ENCODE peak calls at places on chromosomes 2 and 18, in eight cellular contexts. One of them, this sample, is unnamed.

GRCh38 chr2:191790737-191791136 is 56.2 kb downstream of the CAVIN2 start:
- DNase-seq in SK-N-SH: no peak
- DNase-seq in PC-3: no peak
- DNase-seq in GM23248: no peak
- DNase-seq in hepatocyte: no peak
- DNase-seq in GM23338: no peak
- DNase-seq in neural progenitor cell: no peak
- DNase-seq in OCI-LY7: no peak
- DNase-seq in this sample: no peak

GRCh38 chr2:174711206-174711605 is 53.1 kb downstream of the CHRNA1 start:
- DNase-seq in neural progenitor cell: no peak
- DNase-seq in hepatocyte: no peak
- DNase-seq in GM23248: peak
- DNase-seq in OCI-LY7: no peak
- DNase-seq in PC-3: no peak
- DNase-seq in SK-N-SH: peak
- DNase-seq in GM23338: no peak
- DNase-seq in this sample: no peak

GRCh38 chr2:149456285-149456684 is 125.9 kb downstream of the LYPD6 start:
- DNase-seq in OCI-LY7: no peak
- DNase-seq in GM23338: peak
- DNase-seq in PC-3: peak
- DNase-seq in neural progenitor cell: no peak
- DNase-seq in GM23248: no peak
- DNase-seq in hepatocyte: no peak
- DNase-seq in SK-N-SH: no peak
- DNase-seq in this sample: no peak

GRCh38 chr18:11042247-11042646 is 107.1 kb downstream of the PIEZO2 start:
- DNase-seq in GM23248: no peak
- DNase-seq in OCI-LY7: no peak
- DNase-seq in GM23338: no peak
- DNase-seq in SK-N-SH: no peak
- DNase-seq in hepatocyte: no peak
- DNase-seq in PC-3: no peak
- DNase-seq in neural progenitor cell: no peak
- DNase-seq in this sample: no peak

GRCh38 chr2:43011142-43011491 is 215.3 kb downstream of the ZFP36L2 start:
- DNase-seq in GM23338: no peak
- DNase-seq in GM23248: no peak
- DNase-seq in neural progenitor cell: no peak
- DNase-seq in OCI-LY7: no peak
- DNase-seq in hepatocyte: no peak
- DNase-seq in PC-3: no peak
- DNase-seq in SK-N-SH: no peak
- DNase-seq in this sample: no peak

GRCh38 chr2:168469281-168469988 is 13.4 kb downstream of the CERS6 start:
- DNase-seq in OCI-LY7: peak
- DNase-seq in GM23248: no peak
- DNase-seq in GM23338: no peak
- DNase-seq in PC-3: no peak
- DNase-seq in hepatocyte: no peak
- DNase-seq in neural progenitor cell: no peak
- DNase-seq in SK-N-SH: no peak
- DNase-seq in this sample: peak

GRCh38 chr18:34970106-34970505 is 71.1 kb upstream of the MAPRE2 start:
- DNase-seq in neural progenitor cell: no peak
- DNase-seq in PC-3: no peak
- DNase-seq in GM23248: peak
- DNase-seq in SK-N-SH: no peak
- DNase-seq in hepatocyte: no peak
- DNase-seq in GM23338: no peak
- DNase-seq in OCI-LY7: no peak
- DNase-seq in this sample: no peak

GRCh38 chr2:215765729-215766360 is 247.5 kb downstream of the MREG start:
- DNase-seq in neural progenitor cell: no peak
- DNase-seq in OCI-LY7: no peak
- DNase-seq in hepatocyte: no peak
- DNase-seq in PC-3: no peak
- DNase-seq in GM23338: no peak
- DNase-seq in SK-N-SH: peak
- DNase-seq in GM23248: no peak
- DNase-seq in this sample: no peak

GRCh38 chr2:73907840-73908452 is 15.1 kb downstream of the ACTG2 start:
- DNase-seq in OCI-LY7: peak
- DNase-seq in hepatocyte: peak
- DNase-seq in GM23338: peak
- DNase-seq in GM23248: peak
- DNase-seq in PC-3: peak
- DNase-seq in SK-N-SH: no peak
- DNase-seq in neural progenitor cell: peak
- DNase-seq in this sample: peak

GRCh38 chr2:52220393-52220792 is 1188.5 kb upstream of the NRXN1 start:
- DNase-seq in SK-N-SH: no peak
- DNase-seq in GM23338: no peak
- DNase-seq in GM23248: peak
- DNase-seq in hepatocyte: peak
- DNase-seq in neural progenitor cell: no peak
- DNase-seq in PC-3: peak
- DNase-seq in OCI-LY7: no peak
- DNase-seq in this sample: no peak

GRCh38 chr2:16507655-16508054 is 158.0 kb downstream of the CYRIA start:
- DNase-seq in GM23248: peak
- DNase-seq in hepatocyte: peak
- DNase-seq in OCI-LY7: no peak
- DNase-seq in neural progenitor cell: peak
- DNase-seq in PC-3: no peak
- DNase-seq in SK-N-SH: no peak
- DNase-seq in GM23338: peak
- DNase-seq in this sample: no peak

GRCh38 chr2:154425999-154426398 is 272.5 kb upstream of the KCNJ3 start:
- DNase-seq in GM23248: no peak
- DNase-seq in GM23338: no peak
- DNase-seq in SK-N-SH: peak
- DNase-seq in hepatocyte: peak
- DNase-seq in neural progenitor cell: no peak
- DNase-seq in PC-3: no peak
- DNase-seq in OCI-LY7: no peak
- DNase-seq in this sample: no peak

GRCh38 chr2:17122887-17123501 is 395.2 kb downstream of the RAD51AP2 start:
- DNase-seq in GM23248: no peak
- DNase-seq in OCI-LY7: no peak
- DNase-seq in PC-3: no peak
- DNase-seq in GM23338: no peak
- DNase-seq in SK-N-SH: no peak
- DNase-seq in hepatocyte: no peak
- DNase-seq in neural progenitor cell: no peak
- DNase-seq in this sample: no peak

GRCh38 chr2:165886487-165887146 is 67.0 kb downstream of the TTC21B start:
- DNase-seq in GM23338: no peak
- DNase-seq in neural progenitor cell: no peak
- DNase-seq in PC-3: no peak
- DNase-seq in GM23248: no peak
- DNase-seq in hepatocyte: no peak
- DNase-seq in SK-N-SH: no peak
- DNase-seq in OCI-LY7: peak
- DNase-seq in this sample: no peak

GRCh38 chr18:51342815-51343214 is 145.3 kb upstream of the MEX3C start:
- DNase-seq in hepatocyte: peak
- DNase-seq in GM23248: peak
- DNase-seq in GM23338: no peak
- DNase-seq in SK-N-SH: no peak
- DNase-seq in OCI-LY7: no peak
- DNase-seq in PC-3: peak
- DNase-seq in neural progenitor cell: no peak
- DNase-seq in this sample: peak

GRCh38 chr2:204260162-204260877 is 285.0 kb upstream of the PARD3B start:
- DNase-seq in GM23338: peak
- DNase-seq in hepatocyte: peak
- DNase-seq in GM23248: peak
- DNase-seq in neural progenitor cell: peak
- DNase-seq in SK-N-SH: peak
- DNase-seq in PC-3: peak
- DNase-seq in OCI-LY7: peak
- DNase-seq in this sample: peak

GRCh38 chr2:42101641-42102605 is 54.1 kb downstream of the PKDCC start:
- DNase-seq in PC-3: peak
- DNase-seq in OCI-LY7: peak
- DNase-seq in GM23248: peak
- DNase-seq in SK-N-SH: no peak
- DNase-seq in hepatocyte: peak
- DNase-seq in neural progenitor cell: peak
- DNase-seq in GM23338: peak
- DNase-seq in this sample: peak

GRCh38 chr2:96692094-96692971 is 47.5 kb downstream of the LMAN2L start:
- DNase-seq in hepatocyte: no peak
- DNase-seq in neural progenitor cell: no peak
- DNase-seq in GM23338: no peak
- DNase-seq in OCI-LY7: no peak
- DNase-seq in PC-3: no peak
- DNase-seq in SK-N-SH: no peak
- DNase-seq in GM23248: no peak
- DNase-seq in this sample: no peak

GRCh38 chr2:172446524-172447063 is 19.2 kb downstream of the ITGA6 start:
- DNase-seq in SK-N-SH: no peak
- DNase-seq in neural progenitor cell: no peak
- DNase-seq in OCI-LY7: no peak
- DNase-seq in hepatocyte: no peak
- DNase-seq in GM23338: no peak
- DNase-seq in GM23248: no peak
- DNase-seq in PC-3: peak
- DNase-seq in this sample: peak

GRCh38 chr2:39408351-39409136 is 28.5 kb downstream of the MAP4K3 start:
- DNase-seq in PC-3: no peak
- DNase-seq in hepatocyte: no peak
- DNase-seq in GM23248: no peak
- DNase-seq in SK-N-SH: no peak
- DNase-seq in GM23338: no peak
- DNase-seq in OCI-LY7: no peak
- DNase-seq in neural progenitor cell: no peak
- DNase-seq in this sample: peak

GRCh38 chr18:38633333-38633732 is 1067.7 kb upstream of the CELF4 start:
- DNase-seq in PC-3: no peak
- DNase-seq in hepatocyte: no peak
- DNase-seq in OCI-LY7: no peak
- DNase-seq in neural progenitor cell: no peak
- DNase-seq in GM23338: no peak
- DNase-seq in GM23248: no peak
- DNase-seq in SK-N-SH: no peak
- DNase-seq in this sample: no peak

GRCh38 chr2:112784199-112785189 is at the start of gene IL1A:
- DNase-seq in hepatocyte: peak
- DNase-seq in OCI-LY7: no peak
- DNase-seq in GM23248: peak
- DNase-seq in PC-3: peak
- DNase-seq in GM23338: peak
- DNase-seq in neural progenitor cell: peak
- DNase-seq in SK-N-SH: no peak
- DNase-seq in this sample: no peak

GRCh38 chr2:173644146-173644545 is 289.5 kb downstream of the CDCA7 start:
- DNase-seq in hepatocyte: no peak
- DNase-seq in GM23338: no peak
- DNase-seq in PC-3: peak
- DNase-seq in GM23248: peak
- DNase-seq in neural progenitor cell: no peak
- DNase-seq in OCI-LY7: no peak
- DNase-seq in SK-N-SH: no peak
- DNase-seq in this sample: no peak

GRCh38 chr2:198664349-198664748 is 793.4 kb downstream of the SATB2 start:
- DNase-seq in OCI-LY7: no peak
- DNase-seq in PC-3: no peak
- DNase-seq in GM23248: peak
- DNase-seq in neural progenitor cell: no peak
- DNase-seq in hepatocyte: no peak
- DNase-seq in SK-N-SH: no peak
- DNase-seq in GM23338: no peak
- DNase-seq in this sample: no peak

GRCh38 chr2:187874786-187875185 is 320.6 kb upstream of the TFPI start:
- DNase-seq in GM23248: no peak
- DNase-seq in GM23338: no peak
- DNase-seq in hepatocyte: no peak
- DNase-seq in PC-3: no peak
- DNase-seq in OCI-LY7: no peak
- DNase-seq in SK-N-SH: no peak
- DNase-seq in neural progenitor cell: no peak
- DNase-seq in this sample: no peak
- H3K27ac ChIP-seq in GM23248: no peak
- H3K27ac ChIP-seq in GM23338: no peak
- H3K27ac ChIP-seq in hepatocyte: no peak
- H3K27ac ChIP-seq in PC-3: no peak
- H3K27ac ChIP-seq in OCI-LY7: no peak
- H3K27ac ChIP-seq in SK-N-SH: no peak
- H3K27ac ChIP-seq in neural progenitor cell: no peak
- H3K27ac ChIP-seq in this sample: no peak

GRCh38 chr2:130373808-130374365 is 18.0 kb downstream of the PTPN18 start:
- DNase-seq in OCI-LY7: no peak
- DNase-seq in SK-N-SH: no peak
- DNase-seq in GM23338: no peak
- DNase-seq in neural progenitor cell: no peak
- DNase-seq in PC-3: no peak
- DNase-seq in GM23248: no peak
- DNase-seq in hepatocyte: no peak
- DNase-seq in this sample: no peak
- H3K4me3 ChIP-seq in OCI-LY7: peak
- H3K4me3 ChIP-seq in SK-N-SH: peak
- H3K4me3 ChIP-seq in GM23338: no peak
- H3K4me3 ChIP-seq in neural progenitor cell: no peak
- H3K4me3 ChIP-seq in PC-3: no peak
- H3K4me3 ChIP-seq in GM23248: peak
- H3K4me3 ChIP-seq in hepatocyte: no peak
- H3K4me3 ChIP-seq in this sample: no peak

GRCh38 chr2:177433402-177433801 is 40.8 kb downstream of the AGPS start:
- DNase-seq in SK-N-SH: no peak
- DNase-seq in PC-3: peak
- DNase-seq in GM23338: no peak
- DNase-seq in hepatocyte: no peak
- DNase-seq in neural progenitor cell: no peak
- DNase-seq in OCI-LY7: no peak
- DNase-seq in GM23248: peak
- DNase-seq in this sample: no peak
- TF ChIP-seq EZH2phosphoT487 in SK-N-SH: no peak
- TF ChIP-seq EZH2phosphoT487 in PC-3: no peak
- TF ChIP-seq EZH2phosphoT487 in GM23338: no peak
- TF ChIP-seq EZH2phosphoT487 in hepatocyte: no peak
- TF ChIP-seq EZH2phosphoT487 in neural progenitor cell: no peak
- TF ChIP-seq EZH2phosphoT487 in OCI-LY7: no peak
- TF ChIP-seq EZH2phosphoT487 in GM23248: no peak
- TF ChIP-seq EZH2phosphoT487 in this sample: no peak

GRCh38 chr2:5121106-5121505 is 571.1 kb upstream of the SOX11 start:
- DNase-seq in OCI-LY7: no peak
- DNase-seq in GM23248: no peak
- DNase-seq in GM23338: no peak
- DNase-seq in SK-N-SH: peak
- DNase-seq in hepatocyte: no peak
- DNase-seq in neural progenitor cell: peak
- DNase-seq in PC-3: no peak
- DNase-seq in this sample: no peak

GRCh38 chr2:5121677-5122076 is 570.5 kb upstream of the SOX11 start:
- DNase-seq in hepatocyte: peak
- DNase-seq in GM23248: no peak
- DNase-seq in GM23338: peak
- DNase-seq in PC-3: peak
- DNase-seq in neural progenitor cell: peak
- DNase-seq in SK-N-SH: peak
- DNase-seq in OCI-LY7: no peak
- DNase-seq in this sample: no peak

GRCh38 chr2:5123597-5124196 is 568.5 kb upstream of the SOX11 start:
- DNase-seq in SK-N-SH: no peak
- DNase-seq in OCI-LY7: no peak
- DNase-seq in GM23338: no peak
- DNase-seq in neural progenitor cell: no peak
- DNase-seq in GM23248: no peak
- DNase-seq in hepatocyte: no peak
- DNase-seq in PC-3: no peak
- DNase-seq in this sample: no peak

GRCh38 chr2:5125017-5125730 is 567.0 kb upstream of the SOX11 start:
- DNase-seq in SK-N-SH: no peak
- DNase-seq in GM23248: no peak
- DNase-seq in PC-3: no peak
- DNase-seq in OCI-LY7: no peak
- DNase-seq in neural progenitor cell: peak
- DNase-seq in GM23338: peak
- DNase-seq in hepatocyte: no peak
- DNase-seq in this sample: no peak
- H3K27ac ChIP-seq in SK-N-SH: no peak
- H3K27ac ChIP-seq in GM23248: no peak
- H3K27ac ChIP-seq in PC-3: no peak
- H3K27ac ChIP-seq in OCI-LY7: no peak
- H3K27ac ChIP-seq in neural progenitor cell: peak
- H3K27ac ChIP-seq in GM23338: no peak
- H3K27ac ChIP-seq in hepatocyte: no peak
- H3K27ac ChIP-seq in this sample: no peak